ENCODE peak calls at places on chromosomes 4 and X, in six cellular contexts. J is neural progenitor cell; K is cardiac fibroblast; Q is WTC11; Z is stimulated activated CD4-positive, alpha-beta T cell treated with anti-CD3 and anti-CD28 coated beads, Interleukin-15, amount 100 ng/mL, for 1 hour; W is NCI-H1092. U is an unnamed sample.

GRCh38 chr4:122542411-122543236 is 78.2 kb downstream of the IL21 start:
- DNase-seq in Z (no peak), K (peak), W (no peak), J (no peak), Q (no peak), U (no peak)

GRCh38 chr4:16034010-16034829 is 49.6 kb downstream of the PROM1 start:
- DNase-seq in K (peak), W (no peak), Z (no peak), J (no peak), Q (no peak), U (no peak)

GRCh38 chr4:169818063-169818679 is 60.4 kb upstream of the HPF1 start:
- DNase-seq in Z (no peak), J (no peak), Q (no peak), W (no peak), K (no peak), U (no peak)

GRCh38 chrX:37871626-37872302 is 24.4 kb upstream of the DYNLT3 start:
- DNase-seq in J (no peak), W (no peak), Z (no peak), Q (no peak), K (peak), U (no peak)

GRCh38 chr4:70927502-70928139 is 25.5 kb downstream of the MOB1B start:
- DNase-seq in J (no peak), Q (no peak), K (no peak), Z (no peak), W (no peak), U (no peak)

GRCh38 chr4:90840828-90841227 is 713.6 kb downstream of the CCSER1 start:
- DNase-seq in K (peak), Z (no peak), W (no peak), J (no peak), Q (no peak), U (no peak)

GRCh38 chr4:16896871-16897270 is 1.6 kb downstream of the LDB2 start:
- DNase-seq in W (no peak), K (peak), Z (no peak), J (no peak), Q (no peak), U (no peak)

GRCh38 chr4:7648813-7649395 is 214.2 kb upstream of the PSAPL1 start:
- DNase-seq in Z (no peak), W (no peak), Q (no peak), J (no peak), K (no peak), U (no peak)

GRCh38 chr4:143355540-143356217 is 19.0 kb downstream of the GAB1 start:
- DNase-seq in J (no peak), Q (no peak), W (no peak), Z (no peak), K (peak), U (no peak)

GRCh38 chr4:98026362-98026761 is 116.9 kb downstream of the STPG2 start:
- DNase-seq in Q (no peak), W (no peak), J (no peak), Z (no peak), K (no peak), U (no peak)

GRCh38 chrX:154368630-154369452 is 5.6 kb downstream of the FLNA start:
- DNase-seq in Z (peak), Q (peak), W (no peak), K (peak), J (peak), U (no peak)

GRCh38 chrX:23390979-23391378 is 56.3 kb downstream of the PTCHD1 start:
- DNase-seq in J (no peak), K (no peak), Q (no peak), W (no peak), Z (no peak), U (no peak)

GRCh38 chr4:169869487-169869886 is 111.7 kb upstream of the HPF1 start:
- DNase-seq in J (no peak), K (peak), W (no peak), Q (no peak), Z (no peak), U (no peak)

GRCh38 chr4:1243451-1244080 is 5.4 kb downstream of the CTBP1 start:
- DNase-seq in Q (peak), J (no peak), K (peak), Z (no peak), W (no peak), U (peak)

GRCh38 chrX:76555816-76556215 is 128.3 kb downstream of the MAGEE1 start:
- DNase-seq in K (peak), J (peak), Q (peak), W (no peak), Z (no peak), U (no peak)

GRCh38 chrX:19863237-19864223 is 23.9 kb downstream of the SH3KBP1 start:
- DNase-seq in J (no peak), Z (no peak), W (no peak), Q (no peak), K (peak), U (no peak)

GRCh38 chr4:176377705-176378302 is 58.0 kb downstream of the SPCS3 start:
- DNase-seq in J (no peak), K (peak), Z (no peak), Q (no peak), W (no peak), U (no peak)

GRCh38 chr4:148447672-148448071 is 5.5 kb upstream of the NR3C2 start:
- DNase-seq in Q (no peak), W (no peak), K (peak), Z (no peak), J (peak), U (no peak)

GRCh38 chr4:149765630-149766029 is 50.0 kb downstream of the IQCM start:
- DNase-seq in K (peak), Z (no peak), W (no peak), J (no peak), Q (no peak), U (no peak)

GRCh38 chr4:13493793-13494192 is 9.7 kb upstream of the RAB28 start:
- DNase-seq in Z (no peak), J (no peak), K (no peak), W (no peak), Q (no peak), U (no peak)

GRCh38 chr4:147707892-147708672 is 23.8 kb upstream of the ARHGAP10 start:
- DNase-seq in Z (no peak), J (peak), W (no peak), K (peak), Q (peak), U (no peak)

GRCh38 chr4:90030202-90030601 is 97.0 kb upstream of the CCSER1 start:
- DNase-seq in Q (no peak), Z (no peak), J (no peak), W (no peak), K (no peak), U (no peak)

GRCh38 chr4:71206763-71207162 is 132.1 kb upstream of the SLC4A4 start:
- DNase-seq in K (peak), Q (no peak), Z (no peak), J (no peak), W (no peak), U (no peak)

GRCh38 chrX:15142084-15142715 is 127.7 kb downstream of the ASB9 start:
- DNase-seq in Q (no peak), K (no peak), J (no peak), W (no peak), Z (no peak), U (no peak)

U was measured in D721Med.